ENCODE peak calls at places on chromosomes 11 and 22, in four cellular contexts. One of them, this sample, is unnamed.

GRCh38 chr11:97254790-97255189 is 865.0 kb downstream of the JRKL start:
- DNase-seq in HepG2: no peak
- DNase-seq in K562: no peak
- DNase-seq in GM12878: no peak
- DNase-seq in this sample: no peak

GRCh38 chr22:40741116-40741515 is 61.8 kb downstream of the MCHR1 start:
- DNase-seq in K562: no peak
- DNase-seq in HepG2: no peak
- DNase-seq in GM12878: no peak
- DNase-seq in this sample: no peak

GRCh38 chr11:72724851-72725730 is 27.1 kb downstream of the ARAP1 start:
- DNase-seq in GM12878: no peak
- DNase-seq in K562: peak; percentile 80
- DNase-seq in HepG2: peak; percentile 80
- DNase-seq in this sample: peak; percentile 85

GRCh38 chr22:27591060-27591459 is 210.5 kb downstream of the MN1 start:
- DNase-seq in K562: no peak
- DNase-seq in HepG2: no peak
- DNase-seq in GM12878: no peak
- DNase-seq in this sample: no peak

GRCh38 chr22:49768961-49769690 is 58.5 kb downstream of the BRD1 start:
- DNase-seq in K562: no peak
- DNase-seq in GM12878: no peak
- DNase-seq in HepG2: no peak
- DNase-seq in this sample: no peak

GRCh38 chr22:35971418-35972119 is 57.1 kb downstream of the RBFOX2 start:
- DNase-seq in GM12878: no peak
- DNase-seq in K562: no peak
- DNase-seq in HepG2: peak; percentile 58
- DNase-seq in this sample: no peak

GRCh38 chr11:73217810-73218105 is 323 bp upstream of the P2RY2 start:
- DNase-seq in K562: no peak
- DNase-seq in GM12878: no peak
- DNase-seq in HepG2: no peak
- DNase-seq in this sample: no peak

GRCh38 chr11:130522284-130522961 is 74.0 kb downstream of the ADAMTS15 start:
- DNase-seq in GM12878: no peak
- DNase-seq in HepG2: peak; percentile 10
- DNase-seq in K562: peak; percentile 80
- DNase-seq in this sample: peak; percentile 81

GRCh38 chr11:73321342-73322110 is 13.4 kb downstream of the ARHGEF17 start:
- DNase-seq in GM12878: no peak
- DNase-seq in K562: no peak
- DNase-seq in HepG2: no peak
- DNase-seq in this sample: no peak

GRCh38 chr22:24046024-24046423 is 34.9 kb downstream of the CABIN1 start:
- DNase-seq in GM12878: peak; percentile 16
- DNase-seq in HepG2: no peak
- DNase-seq in K562: no peak
- DNase-seq in this sample: no peak

GRCh38 chr11:72735495-72736027 is 16.6 kb downstream of the ARAP1 start:
- DNase-seq in K562: peak; percentile 73
- DNase-seq in GM12878: no peak
- DNase-seq in HepG2: peak; percentile 47
- DNase-seq in this sample: no peak

GRCh38 chr11:22792497-22792896 is 37.1 kb downstream of the SVIP start:
- DNase-seq in GM12878: no peak
- DNase-seq in HepG2: peak; percentile 94
- DNase-seq in K562: peak; percentile 56
- DNase-seq in this sample: no peak

GRCh38 chr22:22720201-22720723 is 75.8 kb downstream of the GGTLC2 start:
- DNase-seq in K562: peak; percentile 96
- DNase-seq in GM12878: peak; percentile 57
- DNase-seq in HepG2: peak; percentile 32
- DNase-seq in this sample: no peak

GRCh38 chr11:20770421-20770935 is 101.1 kb downstream of the NELL1 start:
- DNase-seq in K562: no peak
- DNase-seq in GM12878: no peak
- DNase-seq in HepG2: no peak
- DNase-seq in this sample: no peak

GRCh38 chr11:75428989-75429640 is 3.9 kb downstream of the KLHL35 start:
- DNase-seq in HepG2: no peak
- DNase-seq in GM12878: no peak
- DNase-seq in K562: no peak
- DNase-seq in this sample: no peak

GRCh38 chr11:2813141-2813908 is 72.2 kb downstream of the CDKN1C start:
- DNase-seq in K562: no peak
- DNase-seq in GM12878: no peak
- DNase-seq in HepG2: peak; percentile 35
- DNase-seq in this sample: no peak

GRCh38 chr11:129792663-129793062 is 23.0 kb upstream of the TMEM45B start:
- DNase-seq in K562: no peak
- DNase-seq in GM12878: no peak
- DNase-seq in HepG2: no peak
- DNase-seq in this sample: no peak

DNA sequence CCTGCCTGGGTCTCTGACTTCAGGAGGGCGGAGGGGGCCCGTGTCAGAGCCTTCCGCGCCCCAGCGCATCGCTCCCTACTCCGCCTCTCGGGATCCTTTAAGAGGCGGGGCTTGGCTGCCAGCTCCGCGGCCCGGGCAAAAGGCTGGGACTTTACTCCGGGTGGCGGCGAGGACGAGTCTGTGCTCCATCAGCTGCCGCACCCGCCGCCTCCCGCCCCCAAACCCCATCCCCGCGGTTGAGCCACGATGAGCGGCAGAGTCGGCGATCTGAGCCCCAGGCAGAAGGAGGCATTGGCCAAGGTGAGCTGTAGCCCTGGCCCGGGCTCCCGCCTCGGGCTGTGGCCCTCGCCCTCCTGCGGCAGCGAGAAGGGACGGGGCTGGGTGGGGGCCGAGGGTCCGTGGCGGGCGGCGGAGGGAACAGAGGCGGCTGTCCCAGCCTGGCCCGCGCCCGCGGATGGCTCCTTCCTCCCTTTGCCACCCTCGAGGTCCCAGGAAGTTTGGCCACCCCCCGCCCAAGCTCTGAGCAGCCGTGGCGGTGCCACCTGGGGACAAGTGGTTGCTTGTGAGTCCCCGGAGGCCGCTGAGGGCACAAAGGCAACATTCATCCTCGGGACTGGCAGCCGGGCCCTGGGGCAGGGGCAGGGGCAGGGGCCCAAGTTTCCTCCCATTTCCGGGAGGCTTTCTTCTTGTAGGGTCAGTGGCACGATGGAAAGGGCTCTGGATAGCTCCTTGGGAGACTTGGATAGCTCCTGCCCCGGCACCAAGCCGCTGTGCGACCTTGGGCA is at the start of gene SEC14L2:
- DNase-seq in HepG2: no peak
- DNase-seq in GM12878: no peak
- DNase-seq in K562: no peak
- DNase-seq in this sample: peak; percentile 55
- TF ChIP-seq REST in HepG2: no peak
- TF ChIP-seq REST in GM12878: no peak
- TF ChIP-seq REST in K562: no peak
- TF ChIP-seq REST in this sample: no peak

GRCh38 chr22:20107471-20107901 is 8.4 kb upstream of the RANBP1 start:
- DNase-seq in GM12878: no peak
- DNase-seq in K562: no peak
- DNase-seq in HepG2: no peak
- DNase-seq in this sample: no peak

GRCh38 chr22:20106205-20106848 is 9.6 kb upstream of the RANBP1 start:
- DNase-seq in GM12878: no peak
- DNase-seq in K562: no peak
- DNase-seq in HepG2: no peak
- DNase-seq in this sample: no peak

GRCh38 chr22:20107951-20108756 is 7.8 kb upstream of the RANBP1 start:
- DNase-seq in K562: no peak
- DNase-seq in HepG2: no peak
- DNase-seq in GM12878: no peak
- DNase-seq in this sample: no peak

GRCh38 chr22:20106849-20107237 is 9.1 kb upstream of the RANBP1 start:
- DNase-seq in HepG2: no peak
- DNase-seq in K562: no peak
- DNase-seq in GM12878: no peak
- DNase-seq in this sample: no peak

GRCh38 chr22:20105456-20106204 is 10.3 kb upstream of the RANBP1 start:
- DNase-seq in GM12878: no peak
- DNase-seq in HepG2: no peak
- DNase-seq in K562: no peak
- DNase-seq in this sample: no peak
- TF ChIP-seq CHD4 in GM12878: no peak
- TF ChIP-seq CHD4 in HepG2: no peak
- TF ChIP-seq CHD4 in K562: no peak
- TF ChIP-seq CHD4 in this sample: no peak

DNA sequence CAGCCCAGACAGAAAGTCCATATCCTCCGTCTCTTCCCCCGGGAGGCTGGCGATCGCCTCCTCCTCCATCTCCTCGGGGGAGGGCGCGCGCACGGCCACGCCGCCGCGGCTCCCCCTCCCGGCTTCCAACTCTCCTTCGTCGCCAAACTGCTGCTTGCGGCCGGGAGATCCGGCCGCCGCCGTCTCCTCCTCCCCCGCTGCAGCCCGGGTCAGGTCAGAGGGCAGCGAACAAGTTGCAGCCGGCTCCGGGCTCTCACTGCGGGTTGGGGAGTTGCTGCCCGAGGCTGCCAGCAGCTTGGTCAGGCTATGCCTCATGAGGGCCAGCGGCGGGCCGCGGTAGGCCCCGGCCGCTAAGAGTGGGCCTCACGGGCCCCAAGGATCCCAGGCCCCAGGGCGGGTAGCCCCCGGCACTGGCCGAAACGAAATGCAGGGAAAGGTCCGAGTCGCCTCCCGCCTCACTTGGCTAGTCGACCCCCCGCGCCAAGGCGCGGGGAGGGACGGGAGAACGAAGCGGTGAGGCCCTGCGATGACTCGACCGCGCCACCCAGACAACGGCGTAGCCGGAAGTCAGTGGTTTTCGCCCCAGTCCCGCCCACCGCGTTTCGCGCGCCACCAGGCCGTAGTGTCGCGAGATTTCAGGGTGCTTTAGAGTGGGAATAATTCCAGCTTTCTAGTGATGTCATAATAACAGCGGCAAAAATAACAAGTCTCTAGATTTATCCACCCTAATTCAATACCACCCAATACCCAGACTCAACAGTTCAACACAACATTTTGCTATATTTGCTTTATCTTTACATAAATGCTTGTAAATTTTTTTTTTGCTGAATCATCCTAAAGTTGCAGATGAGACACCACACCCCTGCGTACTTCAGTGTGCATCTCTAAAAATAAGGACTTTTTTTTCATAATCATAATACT is at the start of gene CREBZF:
- DNase-seq in HepG2: peak; percentile 85
- DNase-seq in GM12878: peak; percentile 84
- DNase-seq in K562: peak; percentile 93
- DNase-seq in this sample: peak; percentile 90
- TF ChIP-seq REST in HepG2: no peak
- TF ChIP-seq REST in GM12878: no peak
- TF ChIP-seq REST in K562: no peak
- TF ChIP-seq REST in this sample: peak; percentile 75

GRCh38 chr11:287821-288327 is 1.1 kb upstream of the PGGHG start:
- DNase-seq in GM12878: no peak
- DNase-seq in HepG2: no peak
- DNase-seq in K562: peak; percentile 48
- DNase-seq in this sample: no peak

GRCh38 chr11:284081-285020 is 4.6 kb upstream of the PGGHG start:
- DNase-seq in HepG2: no peak
- DNase-seq in GM12878: no peak
- DNase-seq in K562: no peak
- DNase-seq in this sample: no peak

GRCh38 chr11:285021-285893 is 3.7 kb upstream of the PGGHG start:
- DNase-seq in K562: no peak
- DNase-seq in GM12878: no peak
- DNase-seq in HepG2: no peak
- DNase-seq in this sample: no peak

GRCh38 chr11:283405-284080 is 5.3 kb downstream of the NLRP6 start:
- DNase-seq in HepG2: no peak
- DNase-seq in K562: no peak
- DNase-seq in GM12878: no peak
- DNase-seq in this sample: no peak

DNA sequence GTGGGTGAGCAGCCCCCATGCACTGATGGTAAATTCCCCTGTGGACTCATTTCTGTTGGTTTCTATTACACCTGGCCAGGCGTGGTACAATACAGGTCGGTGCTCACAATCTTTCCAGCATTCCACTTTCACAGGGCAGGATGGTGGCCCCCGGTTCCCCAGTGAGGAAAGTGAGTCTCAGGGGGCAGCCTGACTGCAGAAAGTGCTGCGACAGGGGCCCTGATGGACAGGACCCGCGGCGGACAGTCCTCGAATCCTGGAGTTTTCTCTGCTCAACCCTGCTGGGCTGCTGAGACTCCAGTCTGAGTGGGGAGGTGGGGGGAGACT is 3.1 kb upstream of the PGGHG start:
- DNase-seq in HepG2: no peak
- DNase-seq in GM12878: no peak
- DNase-seq in K562: no peak
- DNase-seq in this sample: no peak
- TF ChIP-seq CHD4 in HepG2: no peak
- TF ChIP-seq CHD4 in GM12878: no peak
- TF ChIP-seq CHD4 in K562: no peak
- TF ChIP-seq CHD4 in this sample: no peak

DNA sequence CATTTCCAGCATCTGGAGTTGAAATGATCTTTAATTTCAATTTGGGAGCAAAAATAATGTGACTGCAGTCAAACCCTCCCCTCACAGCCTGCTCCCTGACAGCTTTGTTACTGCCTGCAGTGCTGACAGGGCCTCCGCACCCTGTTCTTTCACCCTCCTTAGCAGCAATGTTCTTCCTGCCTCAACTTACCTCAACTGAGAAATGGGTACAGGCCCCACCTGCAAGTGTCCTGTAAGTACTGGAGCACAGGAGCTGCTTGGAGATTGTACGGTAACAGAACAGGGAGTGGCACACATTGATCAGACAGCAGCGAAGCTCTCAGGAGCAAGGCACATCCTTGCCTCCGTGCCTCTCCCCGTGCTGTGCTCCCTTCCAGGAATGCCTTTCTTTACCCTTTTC is 131.3 kb downstream of the CHST1 start:
- DNase-seq in GM12878: no peak
- DNase-seq in HepG2: no peak
- DNase-seq in K562: no peak
- DNase-seq in this sample: no peak
- TF ChIP-seq REST in GM12878: no peak
- TF ChIP-seq REST in HepG2: no peak
- TF ChIP-seq REST in K562: no peak
- TF ChIP-seq REST in this sample: no peak